ENCODE peak calls at places on chromosomes 3 and 15, in six cellular contexts. One of them, this sample, is unnamed.

GRCh38 chr3:173743111-173743510 is 345.6 kb downstream of the NLGN1 start:
- DNase-seq in mucosa of descending colon: no peak
- DNase-seq in RPMI8226: no peak
- DNase-seq in left lung: no peak
- DNase-seq in GM10248: no peak
- DNase-seq in GM23248: peak
- DNase-seq in this sample: no peak

GRCh38 chr3:38133557-38134405 is 3.1 kb downstream of the ACAA1 start:
- DNase-seq in GM10248: no peak
- DNase-seq in mucosa of descending colon: peak
- DNase-seq in left lung: peak
- DNase-seq in RPMI8226: no peak
- DNase-seq in GM23248: no peak
- DNase-seq in this sample: peak

GRCh38 chr15:49877871-49878511 is 241.0 kb downstream of the ATP8B4 start:
- DNase-seq in GM10248: no peak
- DNase-seq in left lung: no peak
- DNase-seq in GM23248: peak
- DNase-seq in mucosa of descending colon: no peak
- DNase-seq in RPMI8226: no peak
- DNase-seq in this sample: no peak

GRCh38 chr3:135929670-135930069 is 35.9 kb upstream of the PPP2R3A start:
- DNase-seq in GM10248: no peak
- DNase-seq in left lung: peak
- DNase-seq in RPMI8226: no peak
- DNase-seq in mucosa of descending colon: no peak
- DNase-seq in GM23248: peak
- DNase-seq in this sample: no peak

GRCh38 chr3:141825216-141826011 is 51.0 kb upstream of the ATP1B3 start:
- DNase-seq in left lung: no peak
- DNase-seq in GM23248: no peak
- DNase-seq in mucosa of descending colon: no peak
- DNase-seq in RPMI8226: no peak
- DNase-seq in GM10248: no peak
- DNase-seq in this sample: no peak

GRCh38 chr3:76859596-76859995 is 180.3 kb upstream of the ROBO2 start:
- DNase-seq in GM23248: no peak
- DNase-seq in RPMI8226: no peak
- DNase-seq in mucosa of descending colon: no peak
- DNase-seq in left lung: no peak
- DNase-seq in GM10248: no peak
- DNase-seq in this sample: no peak

GRCh38 chr3:13388816-13389215 is 31.3 kb downstream of the NUP210 start:
- DNase-seq in left lung: no peak
- DNase-seq in GM23248: no peak
- DNase-seq in RPMI8226: no peak
- DNase-seq in mucosa of descending colon: no peak
- DNase-seq in GM10248: no peak
- DNase-seq in this sample: no peak

GRCh38 chr15:71302861-71303410 is 187.7 kb downstream of the THSD4 start:
- DNase-seq in GM23248: peak
- DNase-seq in RPMI8226: no peak
- DNase-seq in GM10248: no peak
- DNase-seq in mucosa of descending colon: no peak
- DNase-seq in left lung: no peak
- DNase-seq in this sample: no peak

GRCh38 chr3:148205945-148206845 is 491.5 kb upstream of the AGTR1 start:
- DNase-seq in GM23248: peak
- DNase-seq in left lung: no peak
- DNase-seq in RPMI8226: no peak
- DNase-seq in GM10248: no peak
- DNase-seq in mucosa of descending colon: no peak
- DNase-seq in this sample: no peak

GRCh38 chr3:143974181-143974876 is 2.7 kb downstream of the DIPK2A start:
- DNase-seq in mucosa of descending colon: no peak
- DNase-seq in GM23248: no peak
- DNase-seq in left lung: no peak
- DNase-seq in RPMI8226: no peak
- DNase-seq in GM10248: no peak
- DNase-seq in this sample: no peak

GRCh38 chr3:49534581-49535495 is 19.4 kb upstream of the BSN start:
- DNase-seq in RPMI8226: no peak
- DNase-seq in GM23248: no peak
- DNase-seq in left lung: no peak
- DNase-seq in mucosa of descending colon: no peak
- DNase-seq in GM10248: no peak
- DNase-seq in this sample: peak

GRCh38 chr3:160754371-160754854 is 1.6 kb upstream of the PPM1L start:
- DNase-seq in RPMI8226: peak
- DNase-seq in left lung: peak
- DNase-seq in GM23248: peak
- DNase-seq in mucosa of descending colon: no peak
- DNase-seq in GM10248: no peak
- DNase-seq in this sample: peak

GRCh38 chr3:125367403-125368230 is 7.5 kb downstream of the ZNF148 start:
- DNase-seq in GM10248: no peak
- DNase-seq in mucosa of descending colon: no peak
- DNase-seq in GM23248: peak
- DNase-seq in left lung: no peak
- DNase-seq in RPMI8226: no peak
- DNase-seq in this sample: no peak

GRCh38 chr3:53254810-53255359 is 937 bp downstream of the TKT start:
- DNase-seq in RPMI8226: peak
- DNase-seq in left lung: peak
- DNase-seq in GM10248: peak
- DNase-seq in GM23248: peak
- DNase-seq in mucosa of descending colon: peak
- DNase-seq in this sample: peak

GRCh38 chr3:128945041-128945877 is 48.6 kb downstream of the CFAP92 start:
- DNase-seq in mucosa of descending colon: no peak
- DNase-seq in RPMI8226: no peak
- DNase-seq in GM23248: no peak
- DNase-seq in GM10248: no peak
- DNase-seq in left lung: no peak
- DNase-seq in this sample: no peak

GRCh38 chr15:42073418-42073817 is 20.9 kb downstream of the PLA2G4D start:
- DNase-seq in GM23248: no peak
- DNase-seq in RPMI8226: no peak
- DNase-seq in left lung: no peak
- DNase-seq in GM10248: no peak
- DNase-seq in mucosa of descending colon: no peak
- DNase-seq in this sample: no peak

GRCh38 chr15:83692820-83693581 is 39.1 kb downstream of the ADAMTSL3 start:
- DNase-seq in RPMI8226: no peak
- DNase-seq in mucosa of descending colon: no peak
- DNase-seq in left lung: no peak
- DNase-seq in GM23248: no peak
- DNase-seq in GM10248: no peak
- DNase-seq in this sample: no peak

GRCh38 chr3:48628277-48629017 is 6.8 kb downstream of the SLC26A6 start:
- DNase-seq in RPMI8226: no peak
- DNase-seq in left lung: no peak
- DNase-seq in GM10248: no peak
- DNase-seq in GM23248: no peak
- DNase-seq in mucosa of descending colon: no peak
- DNase-seq in this sample: no peak

GRCh38 chr15:80849308-80849707 is 70.1 kb downstream of the CEMIP start:
- DNase-seq in GM23248: peak
- DNase-seq in RPMI8226: no peak
- DNase-seq in GM10248: no peak
- DNase-seq in left lung: peak
- DNase-seq in mucosa of descending colon: no peak
- DNase-seq in this sample: no peak

GRCh38 chr15:98217356-98217755 is 256.9 kb downstream of the ARRDC4 start:
- DNase-seq in mucosa of descending colon: no peak
- DNase-seq in GM23248: no peak
- DNase-seq in GM10248: no peak
- DNase-seq in RPMI8226: no peak
- DNase-seq in left lung: no peak
- DNase-seq in this sample: no peak

GRCh38 chr3:157086053-157086761 is 73.7 kb downstream of the CCNL1 start:
- DNase-seq in GM23248: no peak
- DNase-seq in GM10248: no peak
- DNase-seq in RPMI8226: no peak
- DNase-seq in mucosa of descending colon: no peak
- DNase-seq in left lung: no peak
- DNase-seq in this sample: no peak

GRCh38 chr3:136093771-136094170 is 102.4 kb downstream of the MSL2 start:
- DNase-seq in GM10248: no peak
- DNase-seq in mucosa of descending colon: no peak
- DNase-seq in GM23248: no peak
- DNase-seq in left lung: no peak
- DNase-seq in RPMI8226: no peak
- DNase-seq in this sample: no peak

GRCh38 chr3:38611866-38612265 is 37.6 kb downstream of the SCN5A start:
- DNase-seq in left lung: no peak
- DNase-seq in mucosa of descending colon: no peak
- DNase-seq in GM23248: no peak
- DNase-seq in GM10248: no peak
- DNase-seq in RPMI8226: no peak
- DNase-seq in this sample: no peak

GRCh38 chr15:26974120-26974780 is 3.3 kb downstream of the GABRG3 start:
- DNase-seq in GM23248: peak
- DNase-seq in GM10248: no peak
- DNase-seq in mucosa of descending colon: no peak
- DNase-seq in RPMI8226: peak
- DNase-seq in left lung: no peak
- DNase-seq in this sample: no peak

GRCh38 chr3:46942079-46942478 is 34.5 kb downstream of the CCDC12 start:
- DNase-seq in left lung: peak
- DNase-seq in mucosa of descending colon: peak
- DNase-seq in RPMI8226: no peak
- DNase-seq in GM10248: no peak
- DNase-seq in GM23248: no peak
- DNase-seq in this sample: no peak

GRCh38 chr3:172194702-172195392 is 155.5 kb downstream of the FNDC3B start:
- DNase-seq in GM23248: peak
- DNase-seq in GM10248: no peak
- DNase-seq in mucosa of descending colon: no peak
- DNase-seq in left lung: no peak
- DNase-seq in RPMI8226: no peak
- DNase-seq in this sample: no peak

GRCh38 chr3:72625616-72626337 is 222.5 kb downstream of the SHQ1 start:
- DNase-seq in left lung: peak
- DNase-seq in mucosa of descending colon: no peak
- DNase-seq in RPMI8226: no peak
- DNase-seq in GM23248: peak
- DNase-seq in GM10248: no peak
- DNase-seq in this sample: no peak

GRCh38 chr15:65653341-65653740 is 31.6 kb downstream of the SLC24A1 start:
- DNase-seq in GM23248: peak
- DNase-seq in GM10248: no peak
- DNase-seq in mucosa of descending colon: no peak
- DNase-seq in left lung: no peak
- DNase-seq in RPMI8226: no peak
- DNase-seq in this sample: no peak